ENCODE peak calls at places on chromosomes 12 and 14, in four cellular contexts. One of them, this sample, is unnamed.

GRCh38 chr12:27501956-27502562 is 21.9 kb upstream of the PPFIBP1 start:
- DNase-seq in WTC11: no peak
- DNase-seq in GM12878: no peak
- DNase-seq in SK-N-SH: no peak
- DNase-seq in this sample: no peak

GRCh38 chr12:99495797-99496196 is 151.8 kb upstream of the GARIN6 start:
- DNase-seq in WTC11: no peak
- DNase-seq in GM12878: no peak
- DNase-seq in SK-N-SH: no peak
- DNase-seq in this sample: no peak

GRCh38 chr14:59582845-59583509 is 6.4 kb upstream of the CCDC175 start:
- DNase-seq in WTC11: peak; percentile 45
- DNase-seq in GM12878: no peak
- DNase-seq in SK-N-SH: no peak
- DNase-seq in this sample: peak; percentile 9

GRCh38 chr14:49769581-49770211 is 1.7 kb downstream of the KLHDC2 start:
- DNase-seq in WTC11: no peak
- DNase-seq in GM12878: no peak
- DNase-seq in SK-N-SH: no peak
- DNase-seq in this sample: no peak

GRCh38 chr12:41188058-41188840 is at the start of gene PDZRN4:
- DNase-seq in WTC11: peak; percentile 62
- DNase-seq in GM12878: no peak
- DNase-seq in SK-N-SH: peak; percentile 82
- DNase-seq in this sample: no peak

GRCh38 chr14:88986146-88986841 is 161.8 kb downstream of the TTC8 start:
- DNase-seq in WTC11: no peak
- DNase-seq in GM12878: no peak
- DNase-seq in SK-N-SH: peak; percentile 69
- DNase-seq in this sample: peak; percentile 4

GRCh38 chr12:106195638-106196037 is 52.2 kb downstream of the CKAP4 start:
- DNase-seq in WTC11: no peak
- DNase-seq in GM12878: no peak
- DNase-seq in SK-N-SH: no peak
- DNase-seq in this sample: no peak

GRCh38 chr12:129067482-129067881 is 214.2 kb downstream of the GLT1D1 start:
- DNase-seq in WTC11: no peak
- DNase-seq in GM12878: no peak
- DNase-seq in SK-N-SH: peak; percentile 27
- DNase-seq in this sample: no peak

GRCh38 chr12:121494093-121494787 is 86.6 kb downstream of the KDM2B start:
- DNase-seq in WTC11: peak; percentile 84
- DNase-seq in GM12878: no peak
- DNase-seq in SK-N-SH: peak; percentile 73
- DNase-seq in this sample: peak; percentile 69

GRCh38 chr14:89337161-89337560 is 79.9 kb downstream of the FOXN3 start:
- DNase-seq in WTC11: no peak
- DNase-seq in GM12878: no peak
- DNase-seq in SK-N-SH: no peak
- DNase-seq in this sample: no peak

GRCh38 chr12:94195483-94195882 is 47.1 kb downstream of the PLXNC1 start:
- DNase-seq in WTC11: no peak
- DNase-seq in GM12878: no peak
- DNase-seq in SK-N-SH: no peak
- DNase-seq in this sample: no peak

GRCh38 chr14:103989034-103989433 is 46.7 kb upstream of the RD3L start:
- DNase-seq in WTC11: no peak
- DNase-seq in GM12878: no peak
- DNase-seq in SK-N-SH: no peak
- DNase-seq in this sample: no peak

GRCh38 chr12:3097186-3097804 is 20.1 kb downstream of the TSPAN9 start:
- DNase-seq in WTC11: no peak
- DNase-seq in GM12878: no peak
- DNase-seq in SK-N-SH: peak; percentile 86
- DNase-seq in this sample: peak; percentile 70

GRCh38 chr12:107091989-107092641 is 1.2 kb downstream of the CRY1 start:
- DNase-seq in WTC11: no peak
- DNase-seq in GM12878: peak; percentile 21
- DNase-seq in SK-N-SH: peak; percentile 57
- DNase-seq in this sample: peak; percentile 38

GRCh38 chr12:46433829-46434228 is 61.3 kb upstream of the SLC38A2 start:
- DNase-seq in WTC11: no peak
- DNase-seq in GM12878: no peak
- DNase-seq in SK-N-SH: no peak
- DNase-seq in this sample: no peak

GRCh38 chr12:114430306-114430705 is 24.4 kb upstream of the TBX5 start:
- DNase-seq in WTC11: no peak
- DNase-seq in GM12878: no peak
- DNase-seq in SK-N-SH: no peak
- DNase-seq in this sample: no peak

GRCh38 chr14:69684461-69685183 is 73.2 kb downstream of the SUSD6 start:
- DNase-seq in WTC11: no peak
- DNase-seq in GM12878: no peak
- DNase-seq in SK-N-SH: no peak
- DNase-seq in this sample: no peak

GRCh38 chr14:32010561-32011188 is 66.4 kb upstream of the ARHGAP5 start:
- DNase-seq in WTC11: no peak
- DNase-seq in GM12878: no peak
- DNase-seq in SK-N-SH: peak; percentile 17
- DNase-seq in this sample: peak; percentile 49

GRCh38 chr12:16347391-16348298 is at the start of gene MGST1:
- DNase-seq in WTC11: peak; percentile 84
- DNase-seq in GM12878: peak; percentile 11
- DNase-seq in SK-N-SH: peak; percentile 8
- DNase-seq in this sample: peak; percentile 75

GRCh38 chr12:1688086-1688710 is 2.7 kb upstream of the ADIPOR2 start:
- DNase-seq in WTC11: no peak
- DNase-seq in GM12878: no peak
- DNase-seq in SK-N-SH: no peak
- DNase-seq in this sample: no peak

GRCh38 chr14:68527329-68527851 is 265.5 kb downstream of the ZFP36L1 start:
- DNase-seq in WTC11: no peak
- DNase-seq in GM12878: no peak
- DNase-seq in SK-N-SH: no peak
- DNase-seq in this sample: no peak

GRCh38 chr12:42056130-42056529 is 88.5 kb downstream of the GXYLT1 start:
- DNase-seq in WTC11: no peak
- DNase-seq in GM12878: peak; percentile 20
- DNase-seq in SK-N-SH: no peak
- DNase-seq in this sample: no peak

GRCh38 chr12:122336015-122336946 is 70.0 kb upstream of the VPS33A start:
- DNase-seq in WTC11: peak; percentile 54
- DNase-seq in GM12878: no peak
- DNase-seq in SK-N-SH: peak; percentile 24
- DNase-seq in this sample: peak; percentile 33

GRCh38 chr14:68421116-68421515 is 371.8 kb downstream of the ZFP36L1 start:
- DNase-seq in WTC11: no peak
- DNase-seq in GM12878: no peak
- DNase-seq in SK-N-SH: no peak
- DNase-seq in this sample: no peak

GRCh38 chr12:122730215-122731014 is at the start of gene HCAR1:
- DNase-seq in WTC11: peak; percentile 19
- DNase-seq in GM12878: no peak
- DNase-seq in SK-N-SH: no peak
- DNase-seq in this sample: no peak

DNA sequence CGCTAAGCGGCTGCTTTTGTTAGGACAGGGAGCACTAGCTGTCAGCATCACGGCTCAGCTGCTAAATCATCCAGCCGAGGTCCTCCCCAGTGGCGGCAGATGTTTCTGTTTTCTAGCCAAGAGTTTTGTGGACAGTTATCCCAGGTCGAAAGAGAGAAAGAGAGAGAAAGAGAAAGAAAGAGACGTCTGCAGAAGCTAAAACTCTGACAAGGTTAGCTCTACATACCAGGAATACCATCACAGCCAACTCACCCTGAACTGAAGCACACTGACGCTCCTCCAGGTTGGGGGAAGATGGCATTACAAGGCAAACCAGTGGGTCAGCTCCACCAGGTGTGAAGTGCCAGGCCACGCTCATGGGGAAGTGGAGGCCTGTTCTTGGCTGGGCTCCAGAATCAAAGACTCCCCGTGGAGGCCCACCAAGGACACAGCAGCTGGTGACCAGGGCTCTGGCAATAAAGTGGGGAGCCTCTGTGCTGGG is 64.9 kb upstream of the DICER1 start:
- DNase-seq in WTC11: no peak
- DNase-seq in GM12878: no peak
- DNase-seq in SK-N-SH: no peak
- DNase-seq in this sample: no peak
- TF ChIP-seq USF1 in WTC11: no peak
- TF ChIP-seq USF1 in GM12878: no peak
- TF ChIP-seq USF1 in SK-N-SH: no peak
- TF ChIP-seq USF1 in this sample: no peak

GRCh38 chr12:85740190-85740589 is 96.0 kb downstream of the RASSF9 start:
- DNase-seq in WTC11: no peak
- DNase-seq in GM12878: no peak
- DNase-seq in SK-N-SH: no peak
- DNase-seq in this sample: no peak
- TF ChIP-seq USF1 in WTC11: no peak
- TF ChIP-seq USF1 in GM12878: no peak
- TF ChIP-seq USF1 in SK-N-SH: no peak
- TF ChIP-seq USF1 in this sample: no peak

GRCh38 chr14:92601757-92602417 is 88.3 kb downstream of the RIN3 start:
- DNase-seq in WTC11: no peak
- DNase-seq in GM12878: no peak
- DNase-seq in SK-N-SH: no peak
- DNase-seq in this sample: no peak

GRCh38 chr14:92607702-92608429 is 94.3 kb downstream of the RIN3 start:
- DNase-seq in WTC11: no peak
- DNase-seq in GM12878: no peak
- DNase-seq in SK-N-SH: no peak
- DNase-seq in this sample: no peak

GRCh38 chr14:92603309-92604257 is 90.0 kb downstream of the RIN3 start:
- DNase-seq in WTC11: no peak
- DNase-seq in GM12878: no peak
- DNase-seq in SK-N-SH: no peak
- DNase-seq in this sample: no peak

GRCh38 chr14:92607251-92607650 is 93.7 kb downstream of the RIN3 start:
- DNase-seq in WTC11: no peak
- DNase-seq in GM12878: no peak
- DNase-seq in SK-N-SH: no peak
- DNase-seq in this sample: no peak

GRCh38 chr14:92605274-92605940 is 91.8 kb downstream of the RIN3 start:
- DNase-seq in WTC11: no peak
- DNase-seq in GM12878: no peak
- DNase-seq in SK-N-SH: no peak
- DNase-seq in this sample: no peak
- TF ChIP-seq USF1 in WTC11: no peak
- TF ChIP-seq USF1 in GM12878: no peak
- TF ChIP-seq USF1 in SK-N-SH: no peak
- TF ChIP-seq USF1 in this sample: no peak

DNA sequence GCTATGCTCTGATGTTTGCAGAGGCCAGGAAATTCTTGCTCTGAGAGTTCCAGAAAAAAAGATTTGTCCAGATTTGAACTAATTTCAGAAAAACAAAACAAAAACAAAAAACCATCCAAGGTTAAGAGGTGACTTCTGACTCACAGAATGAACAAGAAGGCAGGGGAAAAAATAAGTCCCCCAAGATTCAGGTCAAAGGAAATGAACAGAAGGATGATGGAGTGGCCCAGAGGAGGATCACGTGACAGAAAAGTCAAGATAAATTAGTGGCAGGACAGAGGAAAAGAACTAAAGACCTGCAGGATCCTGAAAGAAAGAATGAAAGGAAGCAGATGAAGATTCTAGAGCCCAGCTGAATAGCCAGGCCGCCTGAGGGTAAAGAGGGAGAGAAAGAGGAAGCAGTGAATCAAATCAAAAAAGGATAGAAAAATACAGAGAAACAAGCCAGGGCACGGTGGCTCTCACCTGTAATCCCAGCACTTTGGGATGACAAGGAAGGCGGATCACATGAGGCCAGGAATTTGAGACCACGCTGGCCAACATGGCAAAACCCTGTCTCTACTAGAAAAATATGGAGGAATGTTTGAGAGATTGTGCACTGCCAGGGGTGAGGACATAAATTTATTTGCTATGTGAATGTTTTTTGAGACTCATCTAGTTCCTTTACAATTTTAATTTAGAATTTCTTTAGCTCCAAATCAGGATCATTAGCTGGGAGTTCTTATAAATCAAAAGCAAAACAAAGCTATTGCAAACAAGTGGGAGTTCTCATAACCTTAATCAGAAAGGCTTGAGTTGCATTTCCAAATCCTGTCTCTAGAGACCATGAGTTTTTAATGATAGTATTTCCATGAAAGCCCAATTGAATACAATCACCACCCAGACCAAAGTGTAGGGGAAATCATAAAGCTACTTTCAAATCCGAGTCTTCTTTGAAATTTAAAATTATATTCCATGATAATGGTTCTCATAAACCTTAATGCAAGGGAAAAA is 217.1 kb upstream of the PLEKHG7 start:
- DNase-seq in WTC11: no peak
- DNase-seq in GM12878: no peak
- DNase-seq in SK-N-SH: no peak
- DNase-seq in this sample: no peak
- TF ChIP-seq USF1 in WTC11: no peak
- TF ChIP-seq USF1 in GM12878: no peak
- TF ChIP-seq USF1 in SK-N-SH: no peak
- TF ChIP-seq USF1 in this sample: no peak

GRCh38 chr12:132182206-132182710 is 38.0 kb downstream of the NOC4L start:
- DNase-seq in WTC11: no peak
- DNase-seq in GM12878: no peak
- DNase-seq in SK-N-SH: no peak
- DNase-seq in this sample: no peak
- TF ChIP-seq USF1 in WTC11: no peak
- TF ChIP-seq USF1 in GM12878: no peak
- TF ChIP-seq USF1 in SK-N-SH: no peak
- TF ChIP-seq USF1 in this sample: no peak

DNA sequence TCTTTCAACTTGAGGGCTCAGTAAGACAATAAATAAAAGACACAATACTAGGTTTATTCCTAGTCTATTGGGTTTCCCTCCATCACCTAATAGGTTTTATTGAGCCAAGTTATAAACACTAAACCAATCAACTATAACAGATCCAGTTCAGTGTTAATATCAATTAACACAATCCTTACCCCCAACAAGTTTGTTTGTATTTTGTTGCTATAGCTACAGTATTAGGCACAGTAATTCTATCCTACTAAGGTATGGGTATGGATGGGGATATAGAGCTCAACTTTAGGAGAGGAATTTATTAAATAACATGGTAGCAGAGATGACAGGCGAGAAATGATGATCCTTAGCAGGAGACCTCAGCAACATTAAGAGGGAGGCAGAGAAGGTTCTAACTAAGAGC is 13.3 kb downstream of the PPP4R3A start:
- DNase-seq in WTC11: no peak
- DNase-seq in GM12878: no peak
- DNase-seq in SK-N-SH: no peak
- DNase-seq in this sample: no peak
- TF ChIP-seq USF1 in WTC11: no peak
- TF ChIP-seq USF1 in GM12878: no peak
- TF ChIP-seq USF1 in SK-N-SH: no peak
- TF ChIP-seq USF1 in this sample: no peak

GRCh38 chr12:87756111-87756510 is 273.1 kb downstream of the C12orf50 start:
- DNase-seq in WTC11: no peak
- DNase-seq in GM12878: no peak
- DNase-seq in SK-N-SH: no peak
- DNase-seq in this sample: no peak
- TF ChIP-seq USF1 in WTC11: no peak
- TF ChIP-seq USF1 in GM12878: no peak
- TF ChIP-seq USF1 in SK-N-SH: no peak
- TF ChIP-seq USF1 in this sample: no peak